ENCODE peak calls at places on chromosomes 3 and 15, in four cellular contexts. H is SK-N-SH, R is K562, A is HCT116. C is an unnamed sample.

GRCh38 chr15:62099171-62099601 is 32.4 kb downstream of the C2CD4A start:
- DNase-seq in H (no peak), A (no peak), R (no peak), C (no peak)

GRCh38 chr3:49020335-49021212 is 1.3 kb upstream of the NDUFAF3 start:
- DNase-seq in H (peak), R (peak), A (no peak), C (no peak)

GRCh38 chr3:46902188-46902631 is 24.7 kb downstream of the PTH1R start:
- DNase-seq in H (no peak), A (no peak), R (no peak), C (no peak)

GRCh38 chr3:136036306-136036705 is 70.8 kb downstream of the PPP2R3A start:
- DNase-seq in H (no peak), A (no peak), R (no peak), C (no peak)

GRCh38 chr3:100159564-100160153 is 45.4 kb upstream of the FILIP1L start:
- DNase-seq in R (no peak), H (peak), A (no peak), C (no peak)

GRCh38 chr3:196135693-196136639 is 54.1 kb upstream of the TFRC start:
- DNase-seq in R (no peak), H (no peak), A (no peak), C (no peak)

GRCh38 chr3:72155391-72156064 is 370.6 kb upstream of the PROK2 start:
- DNase-seq in H (peak), R (peak), A (no peak), C (peak)

GRCh38 chr3:39515681-39516441 is 48.4 kb downstream of the MOBP start:
- DNase-seq in A (no peak), R (no peak), H (no peak), C (no peak)

GRCh38 chr3:20589275-20589674 is 403.3 kb upstream of the SGO1 start:
- DNase-seq in H (no peak), R (no peak), A (no peak), C (peak)

GRCh38 chr15:65027593-65027992 is 1.8 kb downstream of the MTFMT start:
- DNase-seq in H (no peak), R (no peak), A (no peak), C (no peak)

GRCh38 chr3:166554006-166554405 is 716.8 kb upstream of the BCHE start:
- DNase-seq in H (no peak), A (no peak), R (no peak), C (no peak)

GRCh38 chr15:29988689-29989088 is 94.1 kb upstream of the GOLGA8J start:
- DNase-seq in A (no peak), H (no peak), R (no peak), C (no peak)

GRCh38 chr3:46856576-46857471 is 6.4 kb downstream of the MYL3 start:
- DNase-seq in H (no peak), A (no peak), R (no peak), C (no peak)

GRCh38 chr3:73214846-73215245 is 153.4 kb downstream of the EBLN2 start:
- DNase-seq in R (no peak), A (no peak), H (no peak), C (no peak)

GRCh38 chr15:68620721-68621528 is 42.1 kb downstream of the CORO2B start:
- DNase-seq in H (no peak), A (no peak), R (no peak), C (no peak)

GRCh38 chr15:81105521-81105920 is 28.5 kb upstream of the CFAP161 start:
- DNase-seq in R (no peak), H (no peak), A (no peak), C (no peak)

GRCh38 chr15:57522148-57522547 is 69.6 kb upstream of the MYZAP start:
- DNase-seq in H (no peak), A (no peak), R (no peak), C (no peak)

GRCh38 chr3:45987368-45988099 is 8.1 kb downstream of the FYCO1 start:
- DNase-seq in A (no peak), R (no peak), H (no peak), C (peak)

DNA sequence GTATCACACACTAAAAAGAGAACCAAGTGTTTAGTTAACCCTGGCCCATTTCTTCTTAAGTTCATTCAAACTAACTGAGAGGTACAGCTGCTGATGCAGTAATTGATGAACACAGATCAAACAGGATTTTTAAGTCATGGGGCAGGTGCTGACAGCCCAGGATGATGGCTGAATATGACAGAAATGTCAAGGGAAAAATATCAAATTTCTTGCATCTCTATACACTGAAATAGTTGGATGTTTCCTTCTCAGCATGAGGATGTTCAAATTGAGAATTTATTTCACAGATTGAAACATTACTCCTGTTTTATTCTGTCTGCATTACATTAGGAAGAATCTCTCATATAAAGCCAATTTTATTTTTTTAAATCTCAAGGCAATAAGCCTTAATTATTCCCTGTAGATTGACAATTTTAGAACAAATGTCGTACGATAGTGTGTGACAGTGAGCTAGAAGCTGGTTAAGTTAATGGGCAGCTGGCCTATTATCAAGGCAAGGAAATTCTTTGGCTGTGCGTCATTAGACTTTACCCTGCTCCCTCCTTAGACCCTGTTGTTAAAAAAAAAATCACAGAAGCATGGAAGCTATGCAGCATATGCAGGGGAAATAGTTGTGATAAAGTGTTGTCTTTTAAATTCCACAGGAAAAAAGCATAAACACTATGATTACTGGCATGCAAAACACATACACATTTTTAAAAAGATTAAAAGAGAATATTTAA is 183.8 kb upstream of the KCNMB2 start:
- DNase-seq in H (no peak), R (no peak), A (no peak), C (no peak)
- TF ChIP-seq ELF1 in H (no peak), R (no peak), A (no peak), C (no peak)

GRCh38 chr3:170037463-170038433 is at the start of gene GPR160:
- DNase-seq in H (peak), R (peak), A (peak), C (peak)
- TF ChIP-seq ELF1 in H (no peak), R (peak), A (no peak), C (peak)

GRCh38 chr3:51559961-51560360 is 21.4 kb downstream of the RAD54L2 start:
- DNase-seq in H (no peak), R (no peak), A (no peak), C (no peak)
- TF ChIP-seq ELF1 in H (no peak), R (no peak), A (no peak), C (no peak)

GRCh38 chr3:98326494-98326893 is 27.2 kb upstream of the OR5K4 start:
- DNase-seq in A (no peak), H (no peak), R (no peak), C (no peak)
- TF ChIP-seq ELF1 in A (no peak), H (no peak), R (no peak), C (no peak)

GRCh38 chr15:63930034-63930433 is 96.3 kb upstream of the HERC1 start:
- DNase-seq in A (no peak), H (no peak), R (no peak), C (no peak)

GRCh38 chr15:63928185-63928852 is 94.6 kb upstream of the HERC1 start:
- DNase-seq in H (no peak), A (no peak), R (no peak), C (peak)

GRCh38 chr15:63933522-63933921 is 99.8 kb upstream of the HERC1 start:
- DNase-seq in A (peak), H (no peak), R (no peak), C (no peak)

DNA sequence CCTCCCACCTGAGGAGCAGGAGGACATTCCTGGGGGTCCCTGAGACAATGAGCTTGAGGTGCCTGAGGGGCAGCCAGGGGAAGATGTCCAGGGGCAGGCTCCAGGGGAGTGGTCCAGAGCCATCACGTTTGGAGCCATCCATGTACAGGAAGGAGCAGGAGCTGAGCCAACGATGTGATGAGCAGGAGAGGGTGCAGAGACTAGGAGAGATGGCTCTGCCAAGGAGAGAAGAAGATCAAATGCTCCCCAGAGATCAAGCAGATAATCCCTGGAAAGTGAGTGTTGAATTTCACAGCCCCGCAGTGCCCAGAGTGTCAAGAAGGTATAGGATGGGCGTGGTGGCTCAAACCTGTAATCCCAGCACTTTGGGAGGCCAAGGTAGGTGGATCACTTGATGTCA is 97.8 kb upstream of the HERC1 start:
- DNase-seq in R (no peak), A (no peak), H (no peak), C (no peak)
- TF ChIP-seq ELF1 in R (no peak), A (no peak), H (no peak), C (no peak)

DNA sequence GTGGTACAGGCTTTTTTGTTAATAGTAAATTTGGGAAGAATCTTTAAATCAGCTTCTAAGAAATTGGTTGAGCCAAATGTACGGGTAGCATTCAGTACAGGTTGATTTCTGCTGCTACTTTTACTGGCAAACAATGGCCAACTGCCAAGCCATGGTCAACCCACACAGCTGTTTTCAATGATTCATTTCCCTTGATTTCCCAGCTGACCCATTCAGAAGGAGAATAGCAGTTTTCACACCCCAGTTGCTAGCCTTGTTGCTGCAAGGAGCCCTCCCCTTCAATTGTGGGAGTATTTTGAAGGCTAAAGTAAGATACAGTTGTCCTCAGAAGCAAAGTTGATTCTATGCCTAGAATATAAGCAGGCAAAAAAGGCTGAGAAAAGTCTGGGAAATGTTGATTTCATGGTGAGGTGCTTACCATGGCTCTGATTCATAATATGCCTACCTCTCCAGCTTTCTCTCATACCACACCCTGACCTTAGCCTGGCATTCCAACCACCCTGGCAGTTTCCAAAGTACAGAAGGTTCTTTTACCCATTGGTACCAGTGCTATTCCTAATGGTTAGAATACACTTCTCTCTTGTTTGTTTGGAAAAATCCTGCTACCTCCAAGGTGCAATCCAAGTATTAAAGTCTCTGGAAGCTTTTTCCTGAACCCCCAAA is 320.3 kb upstream of the TGFBR2 start:
- DNase-seq in A (peak), H (peak), R (no peak), C (no peak)
- TF ChIP-seq ELF1 in A (no peak), H (no peak), R (no peak), C (no peak)

GRCh38 chr3:9064853-9065252 is 101.6 kb upstream of the RAD18 start:
- DNase-seq in H (no peak), R (no peak), A (no peak), C (no peak)

GRCh38 chr3:9066775-9067174 is 103.5 kb upstream of the RAD18 start:
- DNase-seq in R (no peak), A (no peak), H (no peak), C (no peak)

GRCh38 chr3:9067352-9067975 is 104.2 kb upstream of the RAD18 start:
- DNase-seq in A (peak), R (peak), H (peak), C (peak)

GRCh38 chr3:9064251-9064650 is 101.0 kb upstream of the RAD18 start:
- DNase-seq in R (no peak), H (no peak), A (no peak), C (no peak)

DNA sequence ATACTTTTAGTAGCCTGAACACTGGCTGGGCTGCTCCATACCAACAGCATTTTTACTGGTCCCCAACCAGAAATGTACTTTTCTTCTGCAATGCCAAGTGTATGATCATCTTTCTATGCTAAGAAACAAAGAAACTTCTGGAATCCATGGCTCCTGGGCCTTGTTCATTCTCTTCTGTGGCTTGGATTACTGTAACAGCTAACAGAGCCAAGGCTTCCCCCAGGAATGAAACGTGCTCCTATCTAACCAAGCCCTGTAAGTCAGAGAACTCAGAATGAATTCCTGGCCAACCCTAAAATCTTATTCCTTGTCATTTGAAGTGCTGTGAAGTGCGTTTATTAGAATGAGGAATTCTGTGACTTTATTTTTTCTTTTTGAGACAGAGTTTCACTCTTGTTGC is 102.9 kb upstream of the RAD18 start:
- DNase-seq in H (no peak), R (no peak), A (no peak), C (no peak)
- TF ChIP-seq ELF1 in H (no peak), R (no peak), A (no peak), C (no peak)

DNA sequence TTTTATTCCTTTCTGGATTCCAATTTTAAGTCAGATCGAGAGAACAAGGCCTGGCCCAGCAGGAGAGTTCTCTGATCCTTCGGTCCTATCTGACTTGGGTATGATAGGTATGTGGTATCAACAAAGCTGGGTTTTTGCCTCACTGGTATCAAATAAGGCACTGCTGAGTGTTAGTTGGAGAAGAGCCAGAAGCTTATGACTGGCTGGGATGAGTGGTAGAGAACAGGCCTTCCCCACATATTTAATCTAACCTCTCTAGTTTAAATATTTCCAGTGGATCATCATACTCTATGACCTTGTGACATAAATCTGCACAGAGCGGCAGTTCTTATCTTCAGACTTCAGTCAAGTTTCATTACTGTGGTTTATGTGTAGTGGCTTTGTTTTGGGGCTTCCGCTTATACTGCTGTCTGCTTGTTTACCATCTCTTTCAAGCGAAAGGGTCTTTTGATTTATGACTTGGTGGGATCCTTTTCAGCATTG is 164.5 kb downstream of the PTPRG start:
- DNase-seq in A (peak), H (no peak), R (no peak), C (peak)
- TF ChIP-seq ELF1 in A (no peak), H (no peak), R (no peak), C (no peak)

GRCh38 chr3:106326941-106327765 is 458.3 kb upstream of the CBLB start:
- DNase-seq in A (no peak), H (no peak), R (no peak), C (no peak)
- TF ChIP-seq ELF1 in A (no peak), H (no peak), R (no peak), C (no peak)

GRCh38 chr3:104886220-104886995 is 480.3 kb upstream of the ALCAM start:
- DNase-seq in A (no peak), H (no peak), R (no peak), C (no peak)

GRCh38 chr3:104892044-104892443 is 474.7 kb upstream of the ALCAM start:
- DNase-seq in H (no peak), R (no peak), A (no peak), C (no peak)

GRCh38 chr3:104887619-104888018 is 479.1 kb upstream of the ALCAM start:
- DNase-seq in R (no peak), A (no peak), H (no peak), C (no peak)

GRCh38 chr3:104885214-104885814 is 481.4 kb upstream of the ALCAM start:
- DNase-seq in R (no peak), H (no peak), A (no peak), C (no peak)

DNA sequence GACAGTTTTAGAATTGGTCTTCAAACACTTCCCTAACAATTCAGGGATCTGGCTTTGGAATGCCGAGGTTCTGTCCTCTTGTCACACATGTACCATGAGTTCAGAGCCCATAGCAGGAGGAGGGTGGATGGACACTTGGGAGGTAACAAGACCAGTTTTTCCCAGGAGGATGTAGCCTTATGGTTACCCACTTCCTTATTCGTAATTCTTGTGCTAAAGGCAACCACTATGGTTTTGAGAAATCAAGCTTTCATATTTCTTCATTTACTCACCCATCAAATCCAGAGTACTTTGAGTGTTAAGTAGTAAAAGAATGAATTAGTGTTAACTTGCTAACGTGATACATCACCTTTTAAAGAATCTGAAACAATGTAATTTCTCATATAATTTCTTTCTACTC is 479.6 kb upstream of the ALCAM start:
- DNase-seq in R (no peak), A (no peak), H (no peak), C (no peak)
- TF ChIP-seq ELF1 in R (no peak), A (no peak), H (no peak), C (no peak)

C was measured in HepG2.